ENCODE peak calls at places on chromosomes 4 and X, in six cellular contexts. K is naive thymus-derived CD4-positive, alpha-beta T cell; Q is endothelial cell; E is HEK293T; N is stimulated activated CD4-positive, alpha-beta T cell treated with anti-CD3 and anti-CD28 coated beads, Interleukin-15, amount 100 ng/mL, for 1 hour; C is NCI-H1105. J is an unnamed sample.

GRCh38 chr4:186819357-186820086 is 95.9 kb upstream of the FAT1 start:
- DNase-seq in K (no peak), Q (no peak), E (no peak), N (no peak), C (no peak), J (no peak)

GRCh38 chr4:113884655-113885054 is 94.8 kb downstream of the ARSJ start:
- DNase-seq in K (no peak), Q (no peak), E (no peak), N (no peak), C (no peak), J (no peak)

GRCh38 chr4:145153181-145153903 is 27.0 kb downstream of the OTUD4 start:
- DNase-seq in K (no peak), Q (no peak), E (no peak), N (no peak), C (no peak), J (no peak)

GRCh38 chr4:114273246-114273645 is 293.8 kb upstream of the ARSJ start:
- DNase-seq in K (no peak), Q (no peak), E (no peak), N (no peak), C (no peak), J (no peak)

GRCh38 chrX:19725545-19726102 is 161.8 kb downstream of the SH3KBP1 start:
- DNase-seq in K (no peak), Q (no peak), E (no peak), N (no peak), C (no peak), J (peak)

GRCh38 chr4:15066140-15066539 is 63.9 kb downstream of the CPEB2 start:
- DNase-seq in K (no peak), Q (no peak), E (no peak), N (no peak), C (no peak), J (peak)

GRCh38 chr4:157270108-157270507 is 49.6 kb downstream of the GRIA2 start:
- DNase-seq in K (no peak), Q (no peak), E (no peak), N (no peak), C (no peak), J (no peak)

GRCh38 chr4:153318696-153319320 is 25.7 kb upstream of the MND1 start:
- DNase-seq in K (no peak), Q (no peak), E (peak), N (no peak), C (peak), J (peak)

GRCh38 chr4:105651879-105652640 is 56.4 kb downstream of the INTS12 start:
- DNase-seq in K (no peak), Q (no peak), E (no peak), N (no peak), C (no peak), J (no peak)

GRCh38 chr4:72896515-72896914 is 173.0 kb downstream of the COX18 start:
- DNase-seq in K (no peak), Q (no peak), E (no peak), N (no peak), C (no peak), J (peak)

GRCh38 chr4:126532527-126532926 is 1100.2 kb upstream of the INTU start:
- DNase-seq in K (no peak), Q (no peak), E (no peak), N (no peak), C (no peak), J (no peak)

GRCh38 chr4:15077969-15078368 is 75.7 kb downstream of the CPEB2 start:
- DNase-seq in K (no peak), Q (no peak), E (no peak), N (no peak), C (no peak), J (no peak)

GRCh38 chrX:74493806-74494205 is 72.5 kb downstream of the SLC16A2 start:
- DNase-seq in K (no peak), Q (no peak), E (no peak), N (no peak), C (no peak), J (no peak)

GRCh38 chr4:48079972-48080391 is 54.1 kb downstream of the TXK start:
- DNase-seq in K (no peak), Q (no peak), E (no peak), N (no peak), C (no peak), J (no peak)

GRCh38 chrX:1430451-1430850 is 22.3 kb downstream of the ASMTL start:
- DNase-seq in K (no peak), Q (no peak), E (no peak), N (no peak), C (no peak), J (no peak)

GRCh38 chr4:182978152-182978827 is 61.1 kb upstream of the DCTD start:
- DNase-seq in K (no peak), Q (no peak), E (no peak), N (no peak), C (no peak), J (no peak)

GRCh38 chr4:111074523-111075114 is 451.7 kb upstream of the PITX2 start:
- DNase-seq in K (no peak), Q (no peak), E (no peak), N (no peak), C (no peak), J (no peak)

GRCh38 chrX:110741213-110741796 is 54.3 kb downstream of the CHRDL1 start:
- DNase-seq in K (no peak), Q (no peak), E (no peak), N (no peak), C (no peak), J (no peak)

GRCh38 chrX:104913348-104913747 is 307.1 kb downstream of the TEX13A start:
- DNase-seq in K (no peak), Q (no peak), E (peak), N (no peak), C (peak), J (peak)

GRCh38 chr4:153479118-153479517 is 13.0 kb downstream of the TMEM131L start:
- DNase-seq in K (no peak), Q (no peak), E (no peak), N (no peak), C (peak), J (no peak)

GRCh38 chr4:57102050-57102564 is 8.1 kb downstream of the IGFBP7 start:
- DNase-seq in K (no peak), Q (no peak), E (no peak), N (no peak), C (no peak), J (peak)

GRCh38 chrX:134546187-134546586 is 86.2 kb downstream of the HPRT1 start:
- DNase-seq in K (no peak), Q (no peak), E (no peak), N (no peak), C (no peak), J (peak)

GRCh38 chrX:119391279-119391678 is 7.9 kb upstream of the SLC25A43 start:
- DNase-seq in K (no peak), Q (no peak), E (peak), N (no peak), C (no peak), J (peak)

GRCh38 chr4:174604198-174604597 is 81.9 kb upstream of the HPGD start:
- DNase-seq in K (no peak), Q (no peak), E (no peak), N (no peak), C (no peak), J (peak)

GRCh38 chr4:164623099-164623498 is 130.8 kb upstream of the SMIM31 start:
- DNase-seq in K (no peak), Q (no peak), E (no peak), N (no peak), C (no peak), J (no peak)

GRCh38 chr4:75494563-75494962 is 19.6 kb downstream of the RCHY1 start:
- DNase-seq in K (no peak), Q (no peak), E (no peak), N (no peak), C (no peak), J (peak)

GRCh38 chrX:132775230-132775823 is 183.1 kb downstream of the HS6ST2 start:
- DNase-seq in K (no peak), Q (no peak), E (no peak), N (no peak), C (no peak), J (no peak)

GRCh38 chr4:41389356-41389755 is 132.6 kb downstream of the UCHL1 start:
- DNase-seq in K (no peak), Q (no peak), E (no peak), N (no peak), C (no peak), J (no peak)

GRCh38 chrX:112851161-112851779 is 10.6 kb upstream of the AMOT start:
- DNase-seq in K (no peak), Q (no peak), E (no peak), N (no peak), C (no peak), J (no peak)

GRCh38 chr4:26369132-26370036 is 48.6 kb downstream of the RBPJ start:
- DNase-seq in K (no peak), Q (no peak), E (no peak), N (no peak), C (no peak), J (peak)

GRCh38 chrX:112056886-112057285 is 25.7 kb downstream of the TRPC5 start:
- DNase-seq in K (no peak), Q (no peak), E (no peak), N (no peak), C (no peak), J (no peak)

GRCh38 chr4:44150091-44150576 is 298.5 kb downstream of the KCTD8 start:
- DNase-seq in K (no peak), Q (no peak), E (no peak), N (no peak), C (no peak), J (peak)

GRCh38 chr4:183906736-183907651 is 1.9 kb downstream of the STOX2 start:
- DNase-seq in K (no peak), Q (peak), E (peak), N (no peak), C (no peak), J (peak)

GRCh38 chrX:108439961-108440696 is 491 bp downstream of the COL4A5 start:
- DNase-seq in K (no peak), Q (peak), E (peak), N (no peak), C (no peak), J (peak)

GRCh38 chr4:139144161-139144859 is 32.7 kb downstream of the ELF2 start:
- DNase-seq in K (no peak), Q (no peak), E (no peak), N (no peak), C (no peak), J (peak)

GRCh38 chr4:151685303-151685702 is 75.5 kb downstream of the GATB start:
- DNase-seq in K (no peak), Q (no peak), E (no peak), N (no peak), C (no peak), J (no peak)

GRCh38 chr4:825969-826330 is at the start of gene CPLX1:
- DNase-seq in K (no peak), Q (peak), E (peak), N (no peak), C (peak), J (peak)

GRCh38 chr4:119733431-119733830 is 104.8 kb upstream of the PDE5A start:
- DNase-seq in K (no peak), Q (no peak), E (no peak), N (no peak), C (no peak), J (no peak)

GRCh38 chrX:68503830-68504229 is 5.0 kb downstream of the YIPF6 start:
- DNase-seq in K (no peak), Q (no peak), E (no peak), N (no peak), C (no peak), J (no peak)

J was measured in cardiac muscle cell.